ENCODE peak calls at places on chromosomes 1 and 21, in four cellular contexts. One of them, this sample, is unnamed.

GRCh38 chr1:201085902-201086735 is 26.1 kb downstream of the CACNA1S start:
- DNase-seq in progenitor cell of endocrine pancreas: peak
- DNase-seq in ovary: peak
- DNase-seq in left ventricle myocardium inferior: peak
- DNase-seq in this sample: peak

GRCh38 chr1:225700889-225701465 is 48.1 kb upstream of the ENAH start:
- DNase-seq in progenitor cell of endocrine pancreas: no peak
- DNase-seq in ovary: no peak
- DNase-seq in left ventricle myocardium inferior: no peak
- DNase-seq in this sample: no peak

GRCh38 chr1:162541619-162542141 is 19.8 kb upstream of the UAP1 start:
- DNase-seq in progenitor cell of endocrine pancreas: no peak
- DNase-seq in ovary: peak
- DNase-seq in left ventricle myocardium inferior: peak
- DNase-seq in this sample: no peak

GRCh38 chr1:6378096-6378746 is 15.3 kb downstream of the ACOT7 start:
- DNase-seq in progenitor cell of endocrine pancreas: no peak
- DNase-seq in ovary: no peak
- DNase-seq in left ventricle myocardium inferior: no peak
- DNase-seq in this sample: peak

GRCh38 chr1:48665743-48666142 is 110.9 kb downstream of the BEND5 start:
- DNase-seq in progenitor cell of endocrine pancreas: no peak
- DNase-seq in ovary: no peak
- DNase-seq in left ventricle myocardium inferior: no peak
- DNase-seq in this sample: no peak

GRCh38 chr1:109151146-109151545 is 37.2 kb downstream of the ELAPOR1 start:
- DNase-seq in progenitor cell of endocrine pancreas: no peak
- DNase-seq in ovary: no peak
- DNase-seq in left ventricle myocardium inferior: peak
- DNase-seq in this sample: peak

GRCh38 chr1:199545780-199546179 is 481.7 kb upstream of the NR5A2 start:
- DNase-seq in progenitor cell of endocrine pancreas: no peak
- DNase-seq in ovary: no peak
- DNase-seq in left ventricle myocardium inferior: no peak
- DNase-seq in this sample: no peak

GRCh38 chr1:53381790-53382401 is 54.0 kb upstream of the LRP8 start:
- DNase-seq in progenitor cell of endocrine pancreas: no peak
- DNase-seq in ovary: no peak
- DNase-seq in left ventricle myocardium inferior: no peak
- DNase-seq in this sample: no peak

GRCh38 chr1:186073697-186074096 is 301.4 kb downstream of the TPR start:
- DNase-seq in progenitor cell of endocrine pancreas: no peak
- DNase-seq in ovary: no peak
- DNase-seq in left ventricle myocardium inferior: no peak
- DNase-seq in this sample: no peak

GRCh38 chr1:87279966-87280535 is 48.6 kb upstream of the LMO4 start:
- DNase-seq in progenitor cell of endocrine pancreas: no peak
- DNase-seq in ovary: no peak
- DNase-seq in left ventricle myocardium inferior: no peak
- DNase-seq in this sample: no peak

GRCh38 chr1:41442697-41443251 is 41.7 kb downstream of the EDN2 start:
- DNase-seq in progenitor cell of endocrine pancreas: no peak
- DNase-seq in ovary: no peak
- DNase-seq in left ventricle myocardium inferior: no peak
- DNase-seq in this sample: no peak

DNA sequence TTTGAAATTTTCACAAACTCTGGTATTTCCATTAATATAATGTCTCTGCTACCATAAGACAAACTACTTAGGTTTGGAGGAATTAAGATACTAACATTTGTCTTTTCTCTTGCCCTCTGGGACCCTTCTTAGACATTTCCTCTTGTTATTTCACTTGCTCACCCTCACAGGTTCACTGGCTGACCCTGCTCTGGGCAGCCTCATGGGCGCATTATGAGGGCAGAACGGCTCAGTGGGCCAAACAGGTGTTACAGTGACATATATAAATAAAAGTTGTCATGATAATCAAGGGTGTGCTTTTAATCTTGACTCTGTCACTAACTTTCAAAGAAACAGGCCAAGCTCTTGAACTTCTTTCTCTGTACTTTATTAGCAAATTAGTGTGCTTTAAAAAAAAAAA is 46.5 kb downstream of the ZNHIT6 start:
- DNase-seq in progenitor cell of endocrine pancreas: no peak
- DNase-seq in ovary: no peak
- DNase-seq in left ventricle myocardium inferior: no peak
- DNase-seq in this sample: no peak
- TF ChIP-seq CTCF in progenitor cell of endocrine pancreas: peak
- TF ChIP-seq CTCF in ovary: no peak
- TF ChIP-seq CTCF in left ventricle myocardium inferior: no peak
- TF ChIP-seq CTCF in this sample: no peak

DNA sequence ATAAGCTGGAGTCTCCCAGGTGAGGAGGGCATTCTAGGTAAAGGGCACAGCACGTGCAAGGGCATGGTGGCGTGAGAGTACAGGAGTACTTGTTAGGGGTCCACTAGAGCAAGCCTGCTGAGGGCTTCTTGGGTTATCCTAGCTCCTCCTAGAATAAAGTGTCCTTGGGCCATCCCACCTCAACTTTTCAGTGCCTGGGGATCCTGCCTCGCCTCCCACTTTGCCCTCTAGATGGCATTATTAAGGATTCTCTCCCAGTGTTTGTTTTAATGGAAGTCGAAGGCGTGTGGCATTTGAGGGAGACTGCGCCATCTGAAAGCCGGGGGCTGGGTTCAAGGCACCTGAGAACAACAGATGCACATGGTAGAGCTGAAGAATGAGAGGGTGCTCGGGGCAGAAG is 74.5 kb upstream of the SELENON start:
- DNase-seq in progenitor cell of endocrine pancreas: no peak
- DNase-seq in ovary: no peak
- DNase-seq in left ventricle myocardium inferior: no peak
- DNase-seq in this sample: no peak
- TF ChIP-seq CTCF in progenitor cell of endocrine pancreas: no peak
- TF ChIP-seq CTCF in ovary: no peak
- TF ChIP-seq CTCF in left ventricle myocardium inferior: no peak
- TF ChIP-seq CTCF in this sample: no peak

GRCh38 chr1:241503444-241503843 is 16.1 kb downstream of the FH start:
- DNase-seq in progenitor cell of endocrine pancreas: no peak
- DNase-seq in ovary: no peak
- DNase-seq in left ventricle myocardium inferior: no peak
- DNase-seq in this sample: no peak

GRCh38 chr1:241499910-241500309 is 19.6 kb downstream of the FH start:
- DNase-seq in progenitor cell of endocrine pancreas: no peak
- DNase-seq in ovary: no peak
- DNase-seq in left ventricle myocardium inferior: no peak
- DNase-seq in this sample: no peak
- TF ChIP-seq CTCF in progenitor cell of endocrine pancreas: peak
- TF ChIP-seq CTCF in ovary: no peak
- TF ChIP-seq CTCF in left ventricle myocardium inferior: no peak
- TF ChIP-seq CTCF in this sample: peak

DNA sequence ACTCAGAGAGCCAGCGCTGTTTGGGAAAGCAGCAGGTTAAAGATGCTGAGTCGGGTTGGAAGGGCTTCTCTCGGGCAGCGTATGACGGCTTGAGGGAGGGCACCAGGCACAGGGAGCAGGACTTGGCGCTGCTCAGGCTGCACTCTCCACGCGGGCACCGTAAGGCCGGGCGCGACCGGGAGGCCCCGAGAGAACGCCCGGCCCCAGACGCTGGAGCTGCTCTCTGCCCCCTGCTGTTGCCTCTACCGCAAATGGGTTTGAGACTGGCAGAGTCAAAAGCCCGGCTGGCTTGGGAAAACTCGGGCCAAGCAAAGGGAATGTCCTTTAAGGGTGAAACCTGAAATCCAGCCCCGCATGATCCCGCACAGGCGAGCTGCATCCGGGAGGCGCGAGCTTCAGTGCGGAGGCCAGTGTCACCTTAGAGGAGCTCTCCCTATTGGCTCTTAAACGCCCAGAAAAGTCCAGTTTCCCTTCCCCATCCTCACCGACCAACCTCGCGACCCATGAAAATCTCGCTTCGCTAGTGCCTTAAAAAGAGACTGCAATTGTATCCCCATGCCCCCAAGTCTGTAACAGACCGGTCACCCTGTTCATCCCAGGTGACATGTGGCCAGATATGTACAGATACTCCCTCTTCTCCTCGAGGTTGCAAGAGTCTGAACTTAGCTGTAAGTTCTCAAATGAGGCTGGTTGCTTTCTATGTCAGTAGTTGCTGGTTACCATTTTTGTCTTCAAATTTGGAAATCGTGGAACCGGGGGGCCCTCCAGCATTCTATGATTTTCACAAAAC is 1.1 kb downstream of the PRRX1 start:
- DNase-seq in progenitor cell of endocrine pancreas: no peak
- DNase-seq in ovary: peak
- DNase-seq in left ventricle myocardium inferior: peak
- DNase-seq in this sample: peak
- TF ChIP-seq CTCF in progenitor cell of endocrine pancreas: peak
- TF ChIP-seq CTCF in ovary: no peak
- TF ChIP-seq CTCF in left ventricle myocardium inferior: peak
- TF ChIP-seq CTCF in this sample: no peak

GRCh38 chr1:230136453-230137327 is 69.7 kb downstream of the GALNT2 start:
- DNase-seq in progenitor cell of endocrine pancreas: no peak
- DNase-seq in ovary: peak
- DNase-seq in left ventricle myocardium inferior: no peak
- DNase-seq in this sample: no peak
- TF ChIP-seq CTCF in progenitor cell of endocrine pancreas: no peak
- TF ChIP-seq CTCF in ovary: no peak
- TF ChIP-seq CTCF in left ventricle myocardium inferior: no peak
- TF ChIP-seq CTCF in this sample: no peak

GRCh38 chr1:240491156-240491555 is 120.8 kb downstream of the GREM2 start:
- DNase-seq in progenitor cell of endocrine pancreas: no peak
- DNase-seq in ovary: no peak
- DNase-seq in left ventricle myocardium inferior: no peak
- DNase-seq in this sample: no peak

GRCh38 chr1:240496356-240496755 is 115.6 kb downstream of the GREM2 start:
- DNase-seq in progenitor cell of endocrine pancreas: no peak
- DNase-seq in ovary: no peak
- DNase-seq in left ventricle myocardium inferior: no peak
- DNase-seq in this sample: no peak

GRCh38 chr1:240495652-240496051 is 116.3 kb downstream of the GREM2 start:
- DNase-seq in progenitor cell of endocrine pancreas: no peak
- DNase-seq in ovary: no peak
- DNase-seq in left ventricle myocardium inferior: no peak
- DNase-seq in this sample: no peak

GRCh38 chr1:240491796-240492195 is 120.2 kb downstream of the GREM2 start:
- DNase-seq in progenitor cell of endocrine pancreas: no peak
- DNase-seq in ovary: no peak
- DNase-seq in left ventricle myocardium inferior: no peak
- DNase-seq in this sample: no peak

GRCh38 chr1:240492832-240493440 is 119.0 kb downstream of the GREM2 start:
- DNase-seq in progenitor cell of endocrine pancreas: peak
- DNase-seq in ovary: no peak
- DNase-seq in left ventricle myocardium inferior: no peak
- DNase-seq in this sample: peak
- TF ChIP-seq CTCF in progenitor cell of endocrine pancreas: peak
- TF ChIP-seq CTCF in ovary: no peak
- TF ChIP-seq CTCF in left ventricle myocardium inferior: peak
- TF ChIP-seq CTCF in this sample: peak

GRCh38 chr1:228528612-228529011 is 41.4 kb downstream of the RNF187 start:
- DNase-seq in progenitor cell of endocrine pancreas: no peak
- DNase-seq in ovary: no peak
- DNase-seq in left ventricle myocardium inferior: no peak
- DNase-seq in this sample: no peak
- TF ChIP-seq CTCF in progenitor cell of endocrine pancreas: no peak
- TF ChIP-seq CTCF in ovary: no peak
- TF ChIP-seq CTCF in left ventricle myocardium inferior: no peak
- TF ChIP-seq CTCF in this sample: no peak

GRCh38 chr21:19508442-19508841 is 1104.9 kb upstream of the TMPRSS15 start:
- DNase-seq in progenitor cell of endocrine pancreas: no peak
- DNase-seq in ovary: no peak
- DNase-seq in left ventricle myocardium inferior: no peak
- DNase-seq in this sample: no peak

GRCh38 chr21:19510653-19511052 is 1107.1 kb upstream of the TMPRSS15 start:
- DNase-seq in progenitor cell of endocrine pancreas: no peak
- DNase-seq in ovary: no peak
- DNase-seq in left ventricle myocardium inferior: no peak
- DNase-seq in this sample: no peak

GRCh38 chr21:19508844-19509243 is 1105.3 kb upstream of the TMPRSS15 start:
- DNase-seq in progenitor cell of endocrine pancreas: no peak
- DNase-seq in ovary: no peak
- DNase-seq in left ventricle myocardium inferior: no peak
- DNase-seq in this sample: no peak

GRCh38 chr21:19510057-19510456 is 1106.5 kb upstream of the TMPRSS15 start:
- DNase-seq in progenitor cell of endocrine pancreas: no peak
- DNase-seq in ovary: no peak
- DNase-seq in left ventricle myocardium inferior: no peak
- DNase-seq in this sample: no peak

DNA sequence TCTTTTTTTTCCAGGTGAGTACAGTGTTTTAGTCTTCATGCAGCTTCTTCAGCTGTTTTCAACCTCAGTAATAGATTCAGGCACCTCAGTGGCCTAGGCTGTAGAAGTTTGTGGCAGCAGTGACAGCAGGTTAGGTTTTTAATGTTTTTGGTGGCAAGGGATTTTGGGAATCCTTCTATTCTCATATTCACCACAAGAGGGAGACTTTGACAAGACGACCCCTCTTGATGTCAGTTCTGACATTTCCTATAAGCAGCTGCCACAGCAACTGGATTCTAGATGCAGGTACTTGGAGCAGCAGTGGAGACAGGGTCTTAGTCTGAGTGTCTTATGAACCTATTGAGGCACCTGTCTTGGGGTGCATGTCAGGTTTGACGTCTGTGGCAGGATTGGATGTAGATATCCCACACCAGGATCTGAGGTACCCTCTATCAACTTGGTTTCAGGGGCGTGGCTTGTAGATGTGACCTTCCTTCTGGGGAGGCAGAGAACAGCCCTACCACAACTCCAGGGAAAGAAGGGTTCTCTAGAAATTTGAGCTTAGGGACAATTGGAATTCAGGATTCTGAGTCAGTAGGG is 1104.2 kb upstream of the TMPRSS15 start:
- DNase-seq in progenitor cell of endocrine pancreas: no peak
- DNase-seq in ovary: no peak
- DNase-seq in left ventricle myocardium inferior: no peak
- DNase-seq in this sample: no peak
- TF ChIP-seq CTCF in progenitor cell of endocrine pancreas: peak
- TF ChIP-seq CTCF in ovary: no peak
- TF ChIP-seq CTCF in left ventricle myocardium inferior: no peak
- TF ChIP-seq CTCF in this sample: peak